ENCODE peak calls at places on chromosomes 5 and 9, in nine cellular contexts. J is islet precursor cell, Y is neural progenitor cell, S is left colon, M is brain microvascular endothelial cell, D is sigmoid colon, F is DMS153, T is HFFc6, Z is T follicular helper cell. G is an unnamed sample.

GRCh38 chr9:93683331-93684134 is 107.1 kb downstream of the PHF2 start:
- DNase-seq in T (no peak), D (no peak), F (no peak), S (no peak), J (peak; percentile 52), Z (no peak), M (no peak), Y (no peak), G (no peak)

GRCh38 chr5:87347841-87348240 is 64.9 kb downstream of the CCNH start:
- DNase-seq in Z (no peak), Y (no peak), F (no peak), D (no peak), M (no peak), T (no peak), S (no peak), J (no peak), G (no peak)

GRCh38 chr9:37840560-37841194 is 40.1 kb downstream of the DCAF10 start:
- DNase-seq in F (no peak), D (no peak), J (peak; percentile 75), Y (no peak), M (peak; percentile 82), T (peak; percentile 74), S (no peak), Z (no peak), G (peak; percentile 64)

GRCh38 chr5:39138892-39139291 is 64.7 kb upstream of the RICTOR start:
- DNase-seq in F (no peak), S (no peak), M (peak; percentile 18), J (no peak), Y (no peak), Z (no peak), T (peak; percentile 75), D (no peak), G (peak; percentile 67)

GRCh38 chr9:97854696-97855485 is 1.9 kb downstream of the FOXE1 start:
- DNase-seq in J (no peak), D (no peak), F (no peak), M (no peak), S (no peak), Y (no peak), T (no peak), Z (no peak), G (no peak)

GRCh38 chr9:21591221-21592062 is 109.3 kb upstream of the IFNE start:
- DNase-seq in M (peak; percentile 98), D (peak; percentile 82), S (no peak), F (no peak), T (peak; percentile 99), J (peak; percentile 96), Y (peak; percentile 18), Z (no peak), G (peak; percentile 97)

GRCh38 chr5:32916648-32917047 is 205.5 kb downstream of the NPR3 start:
- DNase-seq in Y (peak; percentile 50), S (peak; percentile 12), Z (no peak), D (no peak), F (no peak), J (peak; percentile 57), T (peak; percentile 32), M (peak; percentile 34), G (peak; percentile 6)

GRCh38 chr5:86866036-86866435 is 248.3 kb downstream of the COX7C start:
- DNase-seq in F (no peak), Y (no peak), Z (no peak), M (no peak), S (no peak), J (no peak), T (no peak), D (no peak), G (no peak)

GRCh38 chr5:115424030-115424429 is 120.5 kb downstream of the FEM1C start:
- DNase-seq in D (no peak), Z (no peak), T (no peak), F (no peak), M (no peak), S (no peak), Y (no peak), J (no peak), G (no peak)

GRCh38 chr5:92144824-92145223 is 761.7 kb upstream of the ARRDC3 start:
- DNase-seq in T (no peak), Y (no peak), M (no peak), D (no peak), J (no peak), S (no peak), Z (no peak), F (no peak), G (no peak)

GRCh38 chr9:80615964-80616363 is 1044.2 kb downstream of the TLE4 start:
- DNase-seq in Z (no peak), M (no peak), Y (no peak), S (no peak), T (no peak), D (no peak), F (no peak), J (no peak), G (peak; percentile 5)

GRCh38 chr9:133458643-133459312 is 1.0 kb upstream of the CACFD1 start:
- DNase-seq in S (no peak), D (no peak), J (no peak), Y (peak; percentile 36), Z (no peak), T (no peak), F (no peak), M (no peak), G (no peak)